ENCODE peak calls at places on chromosomes 11 and 22, in six cellular contexts. One of them, this sample, is unnamed.

GRCh38 chr11:68798221-68798813 is 43.4 kb downstream of the CPT1A start:
- DNase-seq in fibroblast of the aortic adventitia: peak
- DNase-seq in cardiac fibroblast: peak
- DNase-seq in fibroblast of pulmonary artery: peak
- DNase-seq in PC-3: peak
- DNase-seq in left ventricle myocardium inferior: no peak
- DNase-seq in this sample: peak

GRCh38 chr11:41307371-41308080 is 151.9 kb downstream of the LRRC4C start:
- DNase-seq in fibroblast of the aortic adventitia: no peak
- DNase-seq in cardiac fibroblast: no peak
- DNase-seq in fibroblast of pulmonary artery: no peak
- DNase-seq in PC-3: no peak
- DNase-seq in left ventricle myocardium inferior: no peak
- DNase-seq in this sample: no peak

GRCh38 chr11:113242767-113243397 is 71.5 kb upstream of the TTC12 start:
- DNase-seq in fibroblast of the aortic adventitia: peak
- DNase-seq in cardiac fibroblast: peak
- DNase-seq in fibroblast of pulmonary artery: peak
- DNase-seq in PC-3: no peak
- DNase-seq in left ventricle myocardium inferior: no peak
- DNase-seq in this sample: peak

GRCh38 chr22:46328066-46328465 is 7.4 kb upstream of the TRMU start:
- DNase-seq in fibroblast of the aortic adventitia: no peak
- DNase-seq in cardiac fibroblast: no peak
- DNase-seq in fibroblast of pulmonary artery: no peak
- DNase-seq in PC-3: no peak
- DNase-seq in left ventricle myocardium inferior: no peak
- DNase-seq in this sample: no peak

GRCh38 chr11:123137496-123138270 is 57.4 kb downstream of the CLMP start:
- DNase-seq in fibroblast of the aortic adventitia: peak
- DNase-seq in cardiac fibroblast: peak
- DNase-seq in fibroblast of pulmonary artery: peak
- DNase-seq in PC-3: no peak
- DNase-seq in left ventricle myocardium inferior: peak
- DNase-seq in this sample: peak

GRCh38 chr11:103378931-103379330 is 269.7 kb downstream of the DYNC2H1 start:
- DNase-seq in fibroblast of the aortic adventitia: peak
- DNase-seq in cardiac fibroblast: peak
- DNase-seq in fibroblast of pulmonary artery: peak
- DNase-seq in PC-3: no peak
- DNase-seq in left ventricle myocardium inferior: no peak
- DNase-seq in this sample: no peak

GRCh38 chr22:49296561-49296960 is 531.1 kb downstream of the BRD1 start:
- DNase-seq in fibroblast of the aortic adventitia: no peak
- DNase-seq in cardiac fibroblast: no peak
- DNase-seq in fibroblast of pulmonary artery: no peak
- DNase-seq in PC-3: no peak
- DNase-seq in left ventricle myocardium inferior: no peak
- DNase-seq in this sample: no peak

GRCh38 chr22:19612866-19613572 is 88.8 kb upstream of the CLDN5 start:
- DNase-seq in fibroblast of the aortic adventitia: no peak
- DNase-seq in cardiac fibroblast: no peak
- DNase-seq in fibroblast of pulmonary artery: no peak
- DNase-seq in PC-3: no peak
- DNase-seq in left ventricle myocardium inferior: no peak
- DNase-seq in this sample: no peak

GRCh38 chr22:28783786-28784671 is 11.5 kb downstream of the CCDC117 start:
- DNase-seq in fibroblast of the aortic adventitia: no peak
- DNase-seq in cardiac fibroblast: no peak
- DNase-seq in fibroblast of pulmonary artery: no peak
- DNase-seq in PC-3: peak
- DNase-seq in left ventricle myocardium inferior: no peak
- DNase-seq in this sample: no peak

GRCh38 chr22:49258107-49259010 is 569.3 kb downstream of the BRD1 start:
- DNase-seq in fibroblast of the aortic adventitia: no peak
- DNase-seq in cardiac fibroblast: no peak
- DNase-seq in fibroblast of pulmonary artery: no peak
- DNase-seq in PC-3: no peak
- DNase-seq in left ventricle myocardium inferior: no peak
- DNase-seq in this sample: no peak

GRCh38 chr22:48941903-48942625 is 885.6 kb downstream of the BRD1 start:
- DNase-seq in fibroblast of the aortic adventitia: no peak
- DNase-seq in cardiac fibroblast: no peak
- DNase-seq in fibroblast of pulmonary artery: no peak
- DNase-seq in PC-3: no peak
- DNase-seq in left ventricle myocardium inferior: no peak
- DNase-seq in this sample: no peak

GRCh38 chr22:38756631-38757463 is 1.0 kb upstream of the SUN2 start:
- DNase-seq in fibroblast of the aortic adventitia: no peak
- DNase-seq in cardiac fibroblast: no peak
- DNase-seq in fibroblast of pulmonary artery: no peak
- DNase-seq in PC-3: no peak
- DNase-seq in left ventricle myocardium inferior: no peak
- DNase-seq in this sample: no peak

GRCh38 chr11:78292109-78292803 is 103.5 kb downstream of the USP35 start:
- DNase-seq in fibroblast of the aortic adventitia: no peak
- DNase-seq in cardiac fibroblast: no peak
- DNase-seq in fibroblast of pulmonary artery: no peak
- DNase-seq in PC-3: no peak
- DNase-seq in left ventricle myocardium inferior: no peak
- DNase-seq in this sample: no peak
- TF ChIP-seq CTCF in fibroblast of the aortic adventitia: no peak
- TF ChIP-seq CTCF in cardiac fibroblast: no peak
- TF ChIP-seq CTCF in fibroblast of pulmonary artery: no peak
- TF ChIP-seq CTCF in PC-3: no peak
- TF ChIP-seq CTCF in left ventricle myocardium inferior: no peak
- TF ChIP-seq CTCF in this sample: no peak

GRCh38 chr11:128323381-128323780 is 264.0 kb downstream of the ETS1 start:
- DNase-seq in fibroblast of the aortic adventitia: peak
- DNase-seq in cardiac fibroblast: peak
- DNase-seq in fibroblast of pulmonary artery: peak
- DNase-seq in PC-3: no peak
- DNase-seq in left ventricle myocardium inferior: no peak
- DNase-seq in this sample: no peak
- TF ChIP-seq CTCF in fibroblast of the aortic adventitia: peak
- TF ChIP-seq CTCF in cardiac fibroblast: peak
- TF ChIP-seq CTCF in fibroblast of pulmonary artery: peak
- TF ChIP-seq CTCF in PC-3: peak
- TF ChIP-seq CTCF in left ventricle myocardium inferior: peak
- TF ChIP-seq CTCF in this sample: peak

DNA sequence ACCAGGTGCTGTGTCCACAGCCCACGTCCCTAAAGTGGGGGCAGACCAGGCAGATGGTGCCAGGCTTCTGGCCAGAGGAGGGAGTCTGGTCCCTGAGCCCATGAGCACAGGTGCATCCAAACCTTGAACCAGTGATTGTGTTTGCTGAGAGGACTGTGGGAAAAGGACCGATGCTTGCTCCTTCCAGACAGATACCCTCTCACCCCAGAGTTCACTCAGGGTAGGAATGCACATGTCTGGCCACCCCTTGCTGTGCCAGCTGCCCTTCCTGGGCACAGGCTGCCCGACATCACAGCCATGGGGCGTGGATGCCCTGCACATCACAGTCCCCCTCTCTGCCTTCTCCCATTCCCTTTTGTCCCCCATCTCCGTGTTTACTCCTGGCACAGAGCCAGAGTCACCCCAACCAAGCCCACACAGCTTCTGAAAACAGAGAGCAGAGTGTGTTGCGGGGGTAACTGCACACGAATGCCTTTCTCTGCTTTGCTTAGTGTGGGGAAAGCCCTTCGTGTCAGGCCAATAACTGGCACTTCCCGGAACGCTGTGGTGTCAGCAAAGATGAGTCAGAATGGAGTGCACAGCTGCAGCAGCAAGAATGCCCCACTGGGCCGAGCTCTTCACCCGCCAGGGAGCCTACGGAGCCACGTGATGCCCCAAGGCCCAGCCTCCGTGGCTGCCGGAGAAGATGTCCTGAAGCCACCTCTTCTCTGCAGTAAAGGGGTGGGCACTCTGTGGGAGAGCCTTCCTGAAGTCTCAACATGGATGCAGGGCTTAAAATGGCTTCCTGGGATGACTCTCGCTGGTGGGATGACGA is 7.6 kb downstream of the CARS1 start:
- DNase-seq in fibroblast of the aortic adventitia: peak
- DNase-seq in cardiac fibroblast: peak
- DNase-seq in fibroblast of pulmonary artery: peak
- DNase-seq in PC-3: peak
- DNase-seq in left ventricle myocardium inferior: peak
- DNase-seq in this sample: peak
- TF ChIP-seq CTCF in fibroblast of the aortic adventitia: peak
- TF ChIP-seq CTCF in cardiac fibroblast: peak
- TF ChIP-seq CTCF in fibroblast of pulmonary artery: peak
- TF ChIP-seq CTCF in PC-3: peak
- TF ChIP-seq CTCF in left ventricle myocardium inferior: peak
- TF ChIP-seq CTCF in this sample: peak

GRCh38 chr11:8261921-8262551 is 1.6 kb downstream of the LMO1 start:
- DNase-seq in fibroblast of the aortic adventitia: no peak
- DNase-seq in cardiac fibroblast: no peak
- DNase-seq in fibroblast of pulmonary artery: no peak
- DNase-seq in PC-3: no peak
- DNase-seq in left ventricle myocardium inferior: no peak
- DNase-seq in this sample: no peak

GRCh38 chr11:8263769-8264410 is at the start of gene LMO1:
- DNase-seq in fibroblast of the aortic adventitia: peak
- DNase-seq in cardiac fibroblast: peak
- DNase-seq in fibroblast of pulmonary artery: peak
- DNase-seq in PC-3: peak
- DNase-seq in left ventricle myocardium inferior: peak
- DNase-seq in this sample: peak

GRCh38 chr11:8261316-8261715 is 2.4 kb downstream of the LMO1 start:
- DNase-seq in fibroblast of the aortic adventitia: no peak
- DNase-seq in cardiac fibroblast: no peak
- DNase-seq in fibroblast of pulmonary artery: no peak
- DNase-seq in PC-3: no peak
- DNase-seq in left ventricle myocardium inferior: no peak
- DNase-seq in this sample: no peak

GRCh38 chr11:8263109-8263768 is 439 bp downstream of the LMO1 start:
- DNase-seq in fibroblast of the aortic adventitia: no peak
- DNase-seq in cardiac fibroblast: no peak
- DNase-seq in fibroblast of pulmonary artery: no peak
- DNase-seq in PC-3: no peak
- DNase-seq in left ventricle myocardium inferior: no peak
- DNase-seq in this sample: peak

GRCh38 chr11:8262552-8263108 is 1.0 kb downstream of the LMO1 start:
- DNase-seq in fibroblast of the aortic adventitia: peak
- DNase-seq in cardiac fibroblast: peak
- DNase-seq in fibroblast of pulmonary artery: peak
- DNase-seq in PC-3: peak
- DNase-seq in left ventricle myocardium inferior: peak
- DNase-seq in this sample: peak
- TF ChIP-seq CTCF in fibroblast of the aortic adventitia: no peak
- TF ChIP-seq CTCF in cardiac fibroblast: no peak
- TF ChIP-seq CTCF in fibroblast of pulmonary artery: no peak
- TF ChIP-seq CTCF in PC-3: no peak
- TF ChIP-seq CTCF in left ventricle myocardium inferior: no peak
- TF ChIP-seq CTCF in this sample: no peak